ENCODE peak calls at places on chromosomes 11 and 22, in seven cellular contexts. K, J, V, X, G, F and N are unnamed samples.

GRCh38 chr11:469684-470667 is 19.9 kb downstream of the PTDSS2 start:
- DNase-seq in J (peak), F (no peak), G (no peak), V (peak), K (no peak), X (no peak), N (no peak)

GRCh38 chr11:10072841-10073240 is 221.2 kb downstream of the SBF2 start:
- DNase-seq in G (no peak), J (no peak), V (no peak), F (no peak), X (no peak), K (no peak), N (no peak)

GRCh38 chr11:35483131-35483800 is 42.1 kb downstream of the PAMR1 start:
- DNase-seq in K (no peak), G (no peak), V (no peak), F (no peak), X (no peak), J (no peak), N (no peak)

GRCh38 chr11:134734894-134735293 is 322.9 kb upstream of the B3GAT1 start:
- DNase-seq in F (no peak), G (no peak), J (no peak), K (no peak), X (no peak), V (no peak), N (no peak)

GRCh38 chr11:2700415-2701211 is 819 bp upstream of the KCNQ1OT1 start:
- DNase-seq in G (no peak), F (no peak), K (peak), J (peak), V (peak), X (peak), N (peak)

GRCh38 chr11:118003021-118003423 is 16.8 kb downstream of the IL10RA start:
- DNase-seq in V (no peak), J (no peak), G (no peak), X (peak), F (no peak), K (no peak), N (no peak)

GRCh38 chr11:131760191-131760951 is 390.0 kb downstream of the NTM start:
- DNase-seq in V (no peak), J (peak), K (no peak), X (no peak), G (no peak), F (no peak), N (peak)

GRCh38 chr11:118106789-118107335 is 20.1 kb upstream of the SMIM35 start:
- DNase-seq in K (no peak), G (no peak), V (no peak), X (no peak), J (no peak), F (no peak), N (no peak)

GRCh38 chr22:41237036-41237706 is 3.6 kb downstream of the CHADL start:
- DNase-seq in J (no peak), V (no peak), G (no peak), K (peak), X (no peak), F (no peak), N (peak)

GRCh38 chr11:60740573-60740972 is 16.1 kb downstream of the MS4A18 start:
- DNase-seq in K (no peak), G (no peak), V (no peak), J (no peak), F (no peak), X (no peak), N (no peak)